ENCODE peak calls at places on chromosomes 16 and 17, in eight cellular contexts. M, P, X, D, E, C, L and J are unnamed samples.

GRCh38 chr16:69847643-69848042 is 85.5 kb downstream of the WWP2 start:
- DNase-seq in M (no peak), P (no peak), X (no peak), D (no peak), E (no peak), C (no peak), L (no peak), J (no peak)

GRCh38 chr16:49440156-49441065 is 66.8 kb downstream of the C16orf78 start:
- DNase-seq in M (no peak), P (no peak), X (no peak), D (peak; percentile 28), E (no peak), C (no peak), L (no peak), J (no peak)

GRCh38 chr16:84929421-84930297 is 81.7 kb downstream of the ZDHHC7 start:
- DNase-seq in M (no peak), P (no peak), X (no peak), D (no peak), E (no peak), C (no peak), L (no peak), J (no peak)

GRCh38 chr17:18321309-18321708 is 6.2 kb downstream of the SMCR8 start:
- DNase-seq in M (no peak), P (no peak), X (no peak), D (no peak), E (no peak), C (no peak), L (no peak), J (no peak)

GRCh38 chr17:17164676-17165075 is 41.5 kb downstream of the PLD6 start:
- DNase-seq in M (no peak), P (no peak), X (no peak), D (no peak), E (no peak), C (no peak), L (no peak), J (no peak)

GRCh38 chr16:49442805-49443204 is 69.2 kb downstream of the C16orf78 start:
- DNase-seq in M (no peak), P (no peak), X (no peak), D (no peak), E (no peak), C (no peak), L (no peak), J (no peak)

GRCh38 chr17:77769215-77769614 is 189.3 kb upstream of the TNRC6C start:
- DNase-seq in M (no peak), P (no peak), X (no peak), D (no peak), E (no peak), C (peak; percentile 75), L (no peak), J (no peak)

GRCh38 chr16:67158637-67159600 is 790 bp downstream of the TRADD start:
- DNase-seq in M (peak; percentile 56), P (peak; percentile 85), X (no peak), D (peak; percentile 70), E (no peak), C (peak; percentile 10), L (no peak), J (peak; percentile 56)

GRCh38 chr17:50258647-50259483 is 15.4 kb upstream of the TMEM92 start:
- DNase-seq in M (peak; percentile 66), P (no peak), X (no peak), D (peak; percentile 45), E (no peak), C (no peak), L (no peak), J (no peak)

GRCh38 chr16:31703526-31704128 is 170.0 kb upstream of the ZNF267 start:
- DNase-seq in M (no peak), P (no peak), X (no peak), D (no peak), E (no peak), C (no peak), L (no peak), J (no peak)

GRCh38 chr17:12618557-12618956 is 47.1 kb upstream of the MYOCD start:
- DNase-seq in M (no peak), P (no peak), X (no peak), D (no peak), E (no peak), C (no peak), L (no peak), J (no peak)

GRCh38 chr17:44850612-44851011 is 2.9 kb downstream of the HIGD1B start:
- DNase-seq in M (no peak), P (no peak), X (no peak), D (no peak), E (no peak), C (no peak), L (no peak), J (no peak)

GRCh38 chr17:40915721-40916256 is 21.7 kb downstream of the KRT23 start:
- DNase-seq in M (no peak), P (no peak), X (no peak), D (no peak), E (no peak), C (no peak), L (peak; percentile 88), J (no peak)

GRCh38 chr17:76134911-76135809 is 5.9 kb downstream of the FOXJ1 start:
- DNase-seq in M (no peak), P (no peak), X (no peak), D (no peak), E (no peak), C (no peak), L (no peak), J (no peak)

GRCh38 chr16:70614208-70614951 is 32.0 kb upstream of the IL34 start:
- DNase-seq in M (peak; percentile 35), P (no peak), X (peak; percentile 59), D (no peak), E (no peak), C (no peak), L (no peak), J (no peak)

GRCh38 chr17:45768000-45768399 is 16.1 kb upstream of the CRHR1 start:
- DNase-seq in M (no peak), P (no peak), X (no peak), D (no peak), E (no peak), C (no peak), L (peak; percentile 15), J (no peak)

GRCh38 chr16:67277999-67278772 is 1.1 kb upstream of the PLEKHG4 start:
- DNase-seq in M (peak; percentile 42), P (no peak), X (no peak), D (no peak), E (no peak), C (no peak), L (peak; percentile 64), J (no peak)

GRCh38 chr17:78230996-78231931 is at the start of gene TMEM235:
- DNase-seq in M (peak; percentile 8), P (no peak), X (no peak), D (no peak), E (no peak), C (no peak), L (no peak), J (no peak)

GRCh38 chr16:89093602-89094251 is at the start of gene ACSF3:
- DNase-seq in M (peak; percentile 77), P (peak; percentile 71), X (peak; percentile 44), D (no peak), E (no peak), C (peak; percentile 42), L (no peak), J (peak; percentile 38)